ENCODE peak calls at places on chromosomes 4 and X, in four cellular contexts. U is thyroid gland, P is breast epithelium, O is ovary. C is an unnamed sample.

GRCh38 chr4:14257903-14258302 is 630.4 kb upstream of the BOD1L1 start:
- DNase-seq in P (no peak), U (no peak), O (no peak), C (no peak)

GRCh38 chr4:82380344-82380743 is 6.6 kb upstream of the HNRNPD start:
- DNase-seq in P (peak), U (no peak), O (no peak), C (no peak)

GRCh38 chrX:96389314-96390048 is 295.2 kb upstream of the DIAPH2 start:
- DNase-seq in U (no peak), O (no peak), P (no peak), C (no peak)

GRCh38 chr4:28444886-28445496 is 1584.3 kb downstream of the STIM2 start:
- DNase-seq in P (no peak), O (no peak), U (no peak), C (no peak)

GRCh38 chr4:40916880-40917279 is 167.1 kb downstream of the NSUN7 start:
- DNase-seq in U (peak), O (no peak), P (no peak), C (no peak)

GRCh38 chrX:53048169-53049126 is at the start of gene GPR173:
- DNase-seq in O (peak), P (no peak), U (no peak), C (no peak)

GRCh38 chr4:125013891-125014290 is 300.9 kb upstream of the FAT4 start:
- DNase-seq in P (no peak), U (no peak), O (no peak), C (no peak)

GRCh38 chr4:102640669-102641068 is 120.1 kb downstream of the MANBA start:
- DNase-seq in P (no peak), U (no peak), O (no peak), C (no peak)

GRCh38 chr4:40858946-40859345 is 109.2 kb downstream of the NSUN7 start:
- DNase-seq in U (no peak), O (no peak), P (no peak), C (no peak)

GRCh38 chr4:152585036-152585439 is 49.1 kb upstream of the FBXW7 start:
- DNase-seq in P (no peak), O (no peak), U (peak), C (no peak)

GRCh38 chr4:107857741-107858140 is 33.0 kb downstream of the SGMS2 start:
- DNase-seq in O (no peak), P (no peak), U (no peak), C (no peak)

GRCh38 chr4:176191974-176192373 is 3.4 kb downstream of the SPATA4 start:
- DNase-seq in P (no peak), O (no peak), U (no peak), C (no peak)

GRCh38 chrX:153766098-153766817 is 2.2 kb downstream of the PLXNB3 start:
- DNase-seq in P (no peak), U (no peak), O (peak), C (no peak)

GRCh38 chr4:124206779-124207605 is 505.5 kb downstream of the ANKRD50 start:
- DNase-seq in U (no peak), P (peak), O (no peak), C (no peak)

GRCh38 chr4:107743532-107743931 is 23.5 kb upstream of the PAPSS1 start:
- DNase-seq in O (no peak), P (no peak), U (no peak), C (no peak)

GRCh38 chr4:84258905-84259830 is 239.9 kb downstream of the NKX6-1 start:
- DNase-seq in P (no peak), O (no peak), U (peak), C (no peak)

GRCh38 chr4:67288964-67289363 is 256.3 kb downstream of the CENPC start:
- DNase-seq in P (no peak), U (no peak), O (no peak), C (no peak)

GRCh38 chr4:10108818-10109783 is 7.5 kb downstream of the WDR1 start:
- DNase-seq in P (no peak), O (no peak), U (peak), C (no peak)

GRCh38 chr4:148795156-148795864 is 353.1 kb upstream of the NR3C2 start:
- DNase-seq in U (peak), P (no peak), O (no peak), C (no peak)

GRCh38 chr4:6740347-6740746 is 24.4 kb downstream of the BLOC1S4 start:
- DNase-seq in P (no peak), O (no peak), U (no peak), C (no peak)

GRCh38 chrX:129590596-129590995 is 50.5 kb downstream of the OCRL start:
- DNase-seq in U (no peak), O (no peak), P (no peak), C (no peak)

GRCh38 chr4:149306537-149306936 is 509.1 kb downstream of the IQCM start:
- DNase-seq in U (no peak), P (no peak), O (no peak), C (no peak)

GRCh38 chrX:70444326-70445196 is at the start of gene DLG3:
- DNase-seq in U (no peak), O (no peak), P (no peak), C (no peak)

GRCh38 chrX:10014462-10015373 is 47.6 kb downstream of the CLDN34 start:
- DNase-seq in P (peak), O (peak), U (peak), C (peak)

GRCh38 chrX:71640002-71640401 is 21.7 kb upstream of the CXCR3 start:
- DNase-seq in U (no peak), P (no peak), O (no peak), C (no peak)

GRCh38 chrX:17629519-17629918 is 107.8 kb upstream of the SCML1 start:
- DNase-seq in U (no peak), P (no peak), O (no peak), C (no peak)

GRCh38 chr4:165580379-165580905 is 201.6 kb downstream of the CPE start:
- DNase-seq in P (no peak), U (no peak), O (no peak), C (no peak)

GRCh38 chr4:24471623-24472510 is 112.5 kb downstream of the DHX15 start:
- DNase-seq in O (peak), U (peak), P (no peak), C (no peak)

GRCh38 chrX:151513472-151513871 is 50.0 kb upstream of the PASD1 start:
- DNase-seq in P (no peak), U (no peak), O (no peak), C (no peak)

GRCh38 chr4:149183638-149184037 is 632.0 kb downstream of the IQCM start:
- DNase-seq in O (no peak), U (no peak), P (no peak), C (no peak)

GRCh38 chr4:153750197-153750817 is 9.5 kb downstream of the RNF175 start:
- DNase-seq in O (no peak), U (peak), P (no peak), C (no peak)

GRCh38 chr4:1604181-1604705 is 79.9 kb downstream of the FAM53A start:
- DNase-seq in O (no peak), U (no peak), P (no peak), C (no peak)

GRCh38 chrX:22526339-22526738 is 253.6 kb downstream of the CBLL2 start:
- DNase-seq in P (no peak), U (no peak), O (no peak), C (no peak)

GRCh38 chr4:42142586-42142985 is 9.9 kb downstream of the BEND4 start:
- DNase-seq in U (no peak), O (no peak), P (no peak), C (no peak)

GRCh38 chr4:77805802-77806201 is 13.4 kb downstream of the CNOT6L start:
- DNase-seq in P (no peak), U (no peak), O (no peak), C (no peak)

GRCh38 chrX:46577116-46578005 is 3.8 kb downstream of the CHST7 start:
- DNase-seq in O (no peak), P (no peak), U (no peak), C (no peak)

GRCh38 chrX:51569561-51569960 is 49.2 kb downstream of the CENPVL3 start:
- DNase-seq in O (no peak), P (no peak), U (no peak), C (no peak)

GRCh38 chrX:18643243-18643642 is 28.7 kb downstream of the RS1 start:
- DNase-seq in U (peak), O (no peak), P (no peak), C (no peak)

GRCh38 chr4:88812420-88812819 is 114.8 kb upstream of the NAP1L5 start:
- DNase-seq in P (no peak), U (no peak), O (no peak), C (no peak)

GRCh38 chr4:108360857-108361820 is 192.4 kb upstream of the LEF1 start:
- DNase-seq in U (peak), O (no peak), P (no peak), C (no peak)

GRCh38 chr4:80072607-80073361 is at the start of gene ANTXR2:
- DNase-seq in P (peak), O (peak), U (peak), C (peak)
- TF ChIP-seq POLR2A in P (no peak), O (peak), U (peak), C (no peak)

GRCh38 chr4:17619416-17620105 is 5.1 kb downstream of the MED28 start:
- DNase-seq in U (no peak), P (no peak), O (no peak), C (no peak)

GRCh38 chr4:17618926-17619325 is 4.5 kb downstream of the MED28 start:
- DNase-seq in U (no peak), O (no peak), P (no peak), C (no peak)

GRCh38 chr4:17624821-17625220 is 10.4 kb downstream of the MED28 start:
- DNase-seq in O (no peak), U (no peak), P (no peak), C (no peak)

GRCh38 chr4:17623451-17624001 is 9.1 kb downstream of the MED28 start:
- DNase-seq in P (no peak), U (no peak), O (no peak), C (no peak)
- TF ChIP-seq POLR2A in P (no peak), U (no peak), O (no peak), C (no peak)

GRCh38 chr4:127212701-127213100 is 420.1 kb upstream of the INTU start:
- DNase-seq in O (no peak), P (no peak), U (no peak), C (no peak)

GRCh38 chr4:127214001-127214400 is 418.8 kb upstream of the INTU start:
- DNase-seq in U (peak), P (no peak), O (peak), C (no peak)

GRCh38 chr4:127212269-127212580 is 420.5 kb upstream of the INTU start:
- DNase-seq in U (no peak), O (no peak), P (no peak), C (no peak)

GRCh38 chr4:127211377-127212268 is 421.1 kb upstream of the INTU start:
- DNase-seq in U (no peak), P (no peak), O (no peak), C (no peak)

DNA sequence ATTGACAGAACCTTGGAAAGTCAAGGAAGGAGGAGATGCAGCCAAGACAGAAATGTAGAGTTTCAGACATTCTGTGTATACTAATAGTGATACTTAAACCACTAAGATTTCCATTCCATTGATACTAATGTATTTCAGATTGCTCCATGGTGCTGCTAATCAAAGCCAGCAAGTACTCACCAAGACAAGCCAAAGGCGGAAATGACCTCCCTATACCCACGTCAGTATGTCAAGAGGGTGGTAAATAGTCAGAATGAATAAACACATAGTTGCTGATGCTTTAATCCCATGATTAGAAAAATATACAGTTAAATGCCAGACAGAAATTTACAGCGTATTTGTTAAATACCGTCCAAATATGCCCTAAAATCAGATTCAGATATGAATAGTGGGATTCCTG is 417.8 kb upstream of the INTU start:
- DNase-seq in U (no peak), P (no peak), O (no peak), C (no peak)
- TF ChIP-seq POLR2A in U (no peak), P (no peak), O (no peak), C (no peak)

DNA sequence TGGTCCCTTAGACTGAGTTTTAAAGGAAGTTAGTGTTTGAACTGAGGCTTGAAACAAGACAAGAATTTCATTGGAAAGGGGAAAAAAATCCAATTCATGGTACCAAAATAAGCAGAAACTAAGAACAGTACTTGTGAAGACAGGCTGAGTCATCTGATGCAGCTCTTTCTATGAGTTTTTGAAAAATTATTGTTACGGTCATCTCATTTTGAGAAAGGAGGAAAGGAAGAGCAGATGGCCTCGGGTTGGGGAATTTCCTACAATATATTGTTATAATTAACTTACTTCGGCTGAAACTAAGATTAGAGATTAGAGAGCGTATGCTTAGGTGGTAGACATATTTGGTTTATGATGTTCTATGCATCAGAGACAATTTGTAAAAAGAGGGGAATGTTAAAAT is 2164.8 kb upstream of the AGA start:
- DNase-seq in U (no peak), O (no peak), P (no peak), C (no peak)
- TF ChIP-seq POLR2A in U (no peak), O (no peak), P (no peak), C (no peak)

GRCh38 chrX:41333994-41334865 is at the start of gene DDX3X:
- DNase-seq in O (peak), P (peak), U (peak), C (peak)

GRCh38 chrX:41332988-41333743 is 796 bp upstream of the DDX3X start:
- DNase-seq in U (peak), O (peak), P (peak), C (peak)

GRCh38 chrX:41333744-41333993 is 293 bp upstream of the DDX3X start:
- DNase-seq in U (peak), P (no peak), O (peak), C (no peak)

GRCh38 chrX:41332005-41332404 is 2.0 kb upstream of the DDX3X start:
- DNase-seq in O (no peak), P (no peak), U (no peak), C (no peak)

DNA sequence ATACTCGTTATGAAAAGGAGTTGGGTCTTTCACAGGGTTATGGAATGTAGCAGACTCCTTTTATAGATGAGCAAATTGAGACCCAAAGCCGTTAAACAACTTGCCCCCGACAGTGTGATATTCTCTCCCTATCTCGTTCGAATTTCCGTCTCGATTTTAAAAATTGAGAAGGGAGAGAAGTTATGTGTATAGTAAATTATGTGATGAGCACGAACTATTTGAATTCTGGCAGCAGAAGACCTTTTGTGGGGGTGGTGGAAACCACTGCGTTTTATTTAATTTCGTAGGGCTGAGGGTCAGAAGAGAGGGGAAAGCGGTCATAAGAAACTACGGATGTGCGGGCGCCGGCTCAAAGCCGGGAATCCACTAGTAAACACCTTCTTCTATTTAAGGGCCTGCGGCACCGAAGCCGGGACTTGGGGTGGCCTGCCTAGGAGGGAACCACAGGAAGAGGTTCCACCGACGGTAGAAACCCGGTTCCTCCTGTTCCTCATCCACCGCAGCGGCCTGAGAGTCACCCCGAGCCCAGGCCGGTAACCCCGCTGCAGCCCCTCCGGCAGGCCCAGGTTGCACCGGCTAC is 1.5 kb upstream of the DDX3X start:
- DNase-seq in O (no peak), P (peak), U (peak), C (peak)
- TF ChIP-seq POLR2A in O (no peak), P (no peak), U (no peak), C (no peak)

GRCh38 chrX:40154853-40155616 is 57.3 kb upstream of the BCOR start:
- DNase-seq in P (no peak), U (peak), O (peak), C (no peak)

GRCh38 chrX:40155617-40156471 is 58.1 kb upstream of the BCOR start:
- DNase-seq in O (peak), P (no peak), U (no peak), C (no peak)

GRCh38 chrX:40152706-40153334 is 55.1 kb upstream of the BCOR start:
- DNase-seq in U (peak), P (no peak), O (no peak), C (no peak)

GRCh38 chrX:40153335-40154221 is 55.8 kb upstream of the BCOR start:
- DNase-seq in O (peak), P (no peak), U (peak), C (peak)

DNA sequence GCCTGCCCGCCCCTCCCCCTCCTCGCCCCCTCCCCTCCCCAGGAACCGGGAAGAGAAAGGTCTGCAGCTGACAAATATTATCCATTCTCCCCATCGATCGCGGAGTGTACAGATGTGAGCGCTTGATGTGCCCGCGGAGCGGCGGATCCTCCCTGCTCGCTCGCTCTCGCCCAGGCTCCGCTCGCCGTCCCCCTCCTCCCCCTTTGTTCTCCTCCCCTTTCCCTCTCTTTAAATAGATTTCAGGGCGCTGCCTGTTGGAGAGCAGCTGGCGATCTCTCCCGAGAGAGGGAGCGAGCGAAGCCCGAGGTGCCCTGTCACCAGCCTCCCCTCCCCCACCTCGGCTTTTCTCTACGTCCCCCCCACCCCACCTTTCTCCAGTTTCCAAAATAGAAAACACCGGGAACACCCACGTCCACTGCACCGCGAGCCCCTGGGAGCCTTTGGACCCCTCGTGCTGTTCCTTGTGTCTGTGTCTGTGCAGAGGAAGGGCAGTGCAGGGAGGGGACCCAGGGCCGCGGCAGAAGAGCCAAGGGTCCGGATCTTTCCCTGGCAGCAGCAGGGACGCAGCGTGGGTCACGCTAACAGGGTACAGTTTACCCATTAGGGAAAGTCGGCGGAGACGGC is 56.6 kb upstream of the BCOR start:
- DNase-seq in P (no peak), U (peak), O (peak), C (no peak)
- TF ChIP-seq POLR2A in P (no peak), U (no peak), O (no peak), C (no peak)

GRCh38 chr4:145805490-145805889 is 125.5 kb downstream of the C4orf51 start:
- DNase-seq in U (no peak), P (no peak), O (no peak), C (no peak)
- TF ChIP-seq POLR2A in U (no peak), P (no peak), O (no peak), C (no peak)

GRCh38 chrX:15789979-15790765 is at the start of gene ZRSR2:
- DNase-seq in P (peak), O (peak), U (peak), C (peak)
- TF ChIP-seq POLR2A in P (peak), O (peak), U (peak), C (peak)

GRCh38 chr4:140427104-140427918 is at the start of gene CLGN:
- DNase-seq in P (peak), O (peak), U (peak), C (no peak)
- TF ChIP-seq POLR2A in P (no peak), O (no peak), U (no peak), C (no peak)